ENCODE peak calls at places on chromosomes 11 and 22, in ten cellular contexts. Q is SK-N-SH, D is hepatocyte, I is OCI-LY7, J is H1, W is mesendoderm, E is HepG2, A is GM23248, G is fibroblast of lung, H is PC-3. X is an unnamed sample.
A peak's percentile ranks its signal among the peaks of the same experiment; 100 is the strongest.

GRCh38 chr11:2884424-2884815 is 1.2 kb downstream of the CDKN1C start:
- DNase-seq in Q (peak; percentile 79), D (peak; percentile 58), I (no peak), J (no peak), W (no peak), E (no peak), A (peak; percentile 30), G (peak; percentile 45), H (peak; percentile 32), X (no peak)

GRCh38 chr11:19614370-19614936 is 98.2 kb upstream of the NAV2 start:
- DNase-seq in Q (no peak), D (no peak), I (no peak), J (no peak), W (no peak), E (no peak), A (no peak), G (no peak), H (no peak), X (peak; percentile 54)

GRCh38 chr22:37101311-37102063 is 8.0 kb downstream of the TMPRSS6 start:
- DNase-seq in Q (no peak), D (no peak), I (no peak), J (no peak), W (no peak), E (no peak), A (no peak), G (no peak), H (no peak), X (no peak)

GRCh38 chr22:28019360-28019759 is 100.3 kb upstream of the PITPNB start:
- DNase-seq in Q (no peak), D (no peak), I (no peak), J (no peak), W (no peak), E (no peak), A (peak; percentile 67), G (no peak), H (peak; percentile 74), X (peak; percentile 90)

GRCh38 chr11:116458546-116458945 is 314.2 kb downstream of the BUD13 start:
- DNase-seq in Q (no peak), D (no peak), I (no peak), J (no peak), W (no peak), E (no peak), A (no peak), G (no peak), H (no peak), X (no peak)

GRCh38 chr11:21710791-21711190 is 482.1 kb upstream of the ANO5 start:
- DNase-seq in Q (peak; percentile 3), D (peak; percentile 20), I (no peak), J (no peak), W (no peak), E (no peak), A (no peak), G (no peak), H (no peak), X (no peak)

GRCh38 chr11:110113507-110113906 is 20.3 kb downstream of the ZC3H12C start:
- DNase-seq in Q (no peak), D (no peak), I (no peak), J (no peak), W (no peak), E (no peak), A (no peak), G (no peak), H (no peak), X (no peak)

GRCh38 chr11:72519220-72519881 is 85.0 kb upstream of the CLPB start:
- DNase-seq in Q (peak; percentile 39), D (no peak), I (no peak), J (no peak), W (no peak), E (no peak), A (peak; percentile 62), G (peak; percentile 18), H (no peak), X (peak; percentile 77)

GRCh38 chr11:79087238-79087956 is 353.4 kb downstream of the TENM4 start:
- DNase-seq in Q (peak; percentile 40), D (peak; percentile 30), I (no peak), J (no peak), W (peak; percentile 98), E (peak; percentile 84), A (peak; percentile 8), G (peak; percentile 43), H (peak; percentile 69), X (no peak)

GRCh38 chr11:2567026-2567671 is 122.3 kb downstream of the KCNQ1 start:
- DNase-seq in Q (no peak), D (no peak), I (no peak), J (no peak), W (peak; percentile 8), E (peak; percentile 48), A (no peak), G (no peak), H (no peak), X (peak; percentile 65)

GRCh38 chr11:10784229-10785145 is 24.2 kb downstream of the EIF4G2 start:
- DNase-seq in Q (peak; percentile 37), D (no peak), I (no peak), J (no peak), W (peak; percentile 85), E (no peak), A (no peak), G (peak; percentile 34), H (no peak), X (no peak)

GRCh38 chr11:12009617-12010321 is 1.3 kb upstream of the DKK3 start:
- DNase-seq in Q (no peak), D (peak; percentile 29), I (no peak), J (no peak), W (peak; percentile 61), E (no peak), A (no peak), G (no peak), H (no peak), X (no peak)
- H3K4me3 ChIP-seq in Q (peak overlapping the region; percentile 51), D (peak overlapping the region; percentile 92), I (no peak overlapping the region), J (peak overlapping the region; percentile 72), W (no peak overlapping the region), E (peak overlapping the region; percentile 28), A (no peak overlapping the region), G (peak overlapping the region; percentile 37), H (no peak overlapping the region), X (no peak overlapping the region)

GRCh38 chr22:21841422-21841821 is 26.0 kb downstream of the MAPK1 start:
- DNase-seq in Q (no peak), D (no peak), I (no peak), J (no peak), W (no peak), E (peak; percentile 24), A (no peak), G (no peak), H (no peak), X (no peak)
- H3K79me2 ChIP-seq in Q (peaks cover 94% of the 10 kb centered on the region), D (peaks cover 99% of the 10 kb centered on the region), I (peaks cover 84% of the 10 kb centered on the region), J (peaks cover 86% of the 10 kb centered on the region), W (peaks cover 41% of the 10 kb centered on the region), E (peaks cover 86% of the 10 kb centered on the region), A (peaks cover 99% of the 10 kb centered on the region), G (peaks cover 73% of the 10 kb centered on the region), H (peaks cover 65% of the 10 kb centered on the region), X (peaks cover 83% of the 10 kb centered on the region)

GRCh38 chr11:8069771-8070170 is 11.2 kb upstream of the TUB start:
- DNase-seq in Q (no peak), D (no peak), I (no peak), J (no peak), W (no peak), E (no peak), A (no peak), G (no peak), H (no peak), X (peak; percentile 35)
- H3K4me2 ChIP-seq in Q (peak overlapping the region; percentile 49), D (peak overlapping the region; percentile 33), I (no peak overlapping the region), J (no peak overlapping the region), W (no peak overlapping the region), E (no peak overlapping the region), A (peak overlapping the region; percentile 65), G (no peak overlapping the region), H (no peak overlapping the region), X (peak overlapping the region; percentile 72)

GRCh38 chr11:128725630-128726461 is 32.0 kb downstream of the FLI1 start:
- DNase-seq in Q (no peak), D (no peak), I (peak; percentile 95), J (no peak), W (no peak), E (no peak), A (peak; percentile 53), G (peak; percentile 41), H (no peak), X (no peak)
- H3K4me3 ChIP-seq in Q (no peak overlapping the region), D (no peak overlapping the region), I (peak overlapping the region; percentile 57), J (no peak overlapping the region), W (no peak overlapping the region), E (no peak overlapping the region), A (no peak overlapping the region), G (no peak overlapping the region), H (no peak overlapping the region), X (no peak overlapping the region)

GRCh38 chr11:111376453-111376871 is 2.6 kb downstream of the POU2AF1 start:
- DNase-seq in Q (no peak), D (no peak), I (no peak), J (no peak), W (no peak), E (no peak), A (no peak), G (no peak), H (peak; percentile 39), X (no peak)
- H3K79me2 ChIP-seq in Q (no peaks in the 10 kb centered on the region), D (no peaks in the 10 kb centered on the region), I (peaks cover 90% of the 10 kb centered on the region), J (no peaks in the 10 kb centered on the region), W (no peaks in the 10 kb centered on the region), E (no peaks in the 10 kb centered on the region), A (no peaks in the 10 kb centered on the region), G (no peaks in the 10 kb centered on the region), H (no peaks in the 10 kb centered on the region), X (no peaks in the 10 kb centered on the region)

GRCh38 chr22:44182591-44183588 is 2.2 kb downstream of the PARVG start:
- DNase-seq in Q (no peak), D (no peak), I (peak; percentile 24), J (no peak), W (no peak), E (no peak), A (no peak), G (no peak), H (no peak), X (no peak)
- H3K4me2 ChIP-seq in Q (no peak overlapping the region), D (no peak overlapping the region), I (peak overlapping the region; percentile 26), J (no peak overlapping the region), W (no peak overlapping the region), E (no peak overlapping the region), A (no peak overlapping the region), G (no peak overlapping the region), H (no peak overlapping the region), X (no peak overlapping the region)

DNA sequence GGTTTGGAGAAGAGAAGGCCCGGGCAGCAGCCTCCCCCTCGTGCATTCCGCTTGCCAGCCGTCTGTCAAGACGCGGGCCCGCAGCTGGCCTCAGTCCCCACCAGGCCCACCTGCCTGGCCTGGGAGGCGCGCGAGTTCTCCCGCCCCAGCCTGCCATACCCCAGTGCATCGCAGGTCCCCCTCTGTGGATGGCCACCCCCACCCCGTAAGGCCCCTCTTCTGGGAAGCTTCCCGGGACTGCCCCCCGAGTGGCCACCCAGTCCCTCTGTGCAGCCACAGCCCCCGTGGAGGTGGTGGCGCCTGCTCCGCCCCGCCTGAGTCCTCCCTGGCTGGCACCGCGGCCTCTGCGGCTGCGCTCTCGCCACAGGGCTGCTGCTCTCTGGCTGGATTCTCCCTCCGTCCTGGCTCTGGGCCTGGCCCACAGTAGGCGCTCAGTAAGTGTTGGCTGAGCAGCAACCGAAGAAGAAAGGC is 74.0 kb upstream of the TCF20 start:
- DNase-seq in Q (no peak), D (peak; percentile 45), I (no peak), J (peak; percentile 74), W (peak; percentile 78), E (no peak), A (peak; percentile 62), G (peak; percentile 17), H (no peak), X (peak; percentile 96)
- H3K4me3 ChIP-seq in Q (no peak overlapping the region), D (no peak overlapping the region), I (no peak overlapping the region), J (peak overlapping the region; percentile 45), W (no peak overlapping the region), E (no peak overlapping the region), A (peak overlapping the region; percentile 23), G (no peak overlapping the region), H (peak overlapping the region; percentile 38), X (peak overlapping the region; percentile 53)

GRCh38 chr22:46595545-46595944 is 24.6 kb upstream of the GRAMD4 start:
- DNase-seq in Q (no peak), D (peak; percentile 3), I (no peak), J (no peak), W (no peak), E (no peak), A (no peak), G (no peak), H (no peak), X (no peak)
- H3K79me2 ChIP-seq in Q (no peaks in the 10 kb centered on the region), D (peaks cover 53% of the 10 kb centered on the region), I (peaks cover 5% of the 10 kb centered on the region), J (no peaks in the 10 kb centered on the region), W (no peaks in the 10 kb centered on the region), E (no peaks in the 10 kb centered on the region), A (peaks cover 6% of the 10 kb centered on the region), G (no peaks in the 10 kb centered on the region), H (no peaks in the 10 kb centered on the region), X (peaks cover under 1% of the 10 kb centered on the region)